ENCODE peak calls at places on chromosome 15, in seven cellular contexts. H is BJ; F is psoas muscle; S is LoVo; O is ELR; T is activated CD8-positive, alpha-beta memory T cell treated with anti-CD3 and anti-CD28 coated beads, Interleukin-2, amount 10 ng/mL, durations not matched to agents 7 days and 5 days; N is EL. L is an unnamed sample.

GRCh38 chr15:99452728-99453643 is 112.8 kb upstream of the MEF2A start:
- DNase-seq in N (peak), O (peak), F (peak), T (peak), S (no peak), H (no peak), L (no peak)

GRCh38 chr15:98123297-98123696 is 162.8 kb downstream of the ARRDC4 start:
- DNase-seq in H (peak), O (peak), S (no peak), F (no peak), N (peak), T (no peak), L (no peak)

GRCh38 chr15:80183886-80184285 is 31.1 kb downstream of the FAH start:
- DNase-seq in T (no peak), N (no peak), S (no peak), O (peak), F (no peak), H (no peak), L (no peak)

GRCh38 chr15:98684441-98684840 is 36.1 kb downstream of the IGF1R start:
- DNase-seq in O (peak), N (peak), T (no peak), H (peak), S (no peak), F (no peak), L (peak)

GRCh38 chr15:90820481-90820880 is 47.9 kb upstream of the FURIN start:
- DNase-seq in O (no peak), H (no peak), F (no peak), T (no peak), S (no peak), N (no peak), L (peak)

GRCh38 chr15:78047631-78048409 is 29.7 kb downstream of the TBC1D2B start:
- DNase-seq in F (no peak), H (no peak), T (peak), O (peak), S (no peak), N (peak), L (no peak)

GRCh38 chr15:40279437-40280141 is 3.3 kb downstream of the ANKRD63 start:
- DNase-seq in N (peak), S (peak), O (peak), H (no peak), F (peak), T (peak), L (peak)

GRCh38 chr15:81966628-81967027 is 79.2 kb downstream of the MEX3B start:
- DNase-seq in F (no peak), O (no peak), N (no peak), H (no peak), T (no peak), S (no peak), L (no peak)

GRCh38 chr15:45640610-45641009 is 5.8 kb downstream of the SQOR start:
- DNase-seq in N (peak), S (peak), T (no peak), H (peak), O (peak), F (no peak), L (peak)

GRCh38 chr15:87489902-87490301 is 766.6 kb downstream of the NTRK3 start:
- DNase-seq in N (no peak), T (no peak), O (no peak), F (no peak), H (no peak), S (no peak), L (no peak)

GRCh38 chr15:96362759-96363678 is 32.5 kb downstream of the NR2F2 start:
- DNase-seq in H (no peak), N (no peak), S (no peak), F (no peak), O (no peak), T (no peak), L (peak)

GRCh38 chr15:88900309-88900981 is 5.1 kb upstream of the HAPLN3 start:
- DNase-seq in T (no peak), S (peak), H (no peak), O (peak), F (no peak), N (peak), L (peak)

GRCh38 chr15:93617443-93617842 is 528.4 kb upstream of the RGMA start:
- DNase-seq in O (no peak), S (no peak), H (no peak), T (no peak), F (peak), N (no peak), L (no peak)

GRCh38 chr15:92158426-92158825 is 235.3 kb upstream of the ST8SIA2 start:
- DNase-seq in S (peak), H (no peak), N (no peak), O (no peak), F (no peak), T (peak), L (no peak)

GRCh38 chr15:51281368-51281967 is 56.9 kb downstream of the CYP19A1 start:
- DNase-seq in N (peak), H (no peak), O (peak), F (peak), S (peak), T (peak), L (peak)

GRCh38 chr15:68576253-68577236 is 2.2 kb upstream of the CORO2B start:
- DNase-seq in S (no peak), N (no peak), F (peak), T (no peak), H (no peak), O (no peak), L (no peak)

GRCh38 chr15:29345549-29346525 is 76.2 kb upstream of the NSMCE3 start:
- DNase-seq in F (no peak), H (no peak), S (no peak), O (no peak), N (no peak), T (no peak), L (no peak)

GRCh38 chr15:28049594-28049993 is 49.5 kb downstream of the OCA2 start:
- DNase-seq in T (no peak), N (no peak), S (no peak), O (no peak), F (no peak), H (no peak), L (no peak)

GRCh38 chr15:47473857-47474256 is 243.4 kb upstream of the SEMA6D start:
- DNase-seq in N (no peak), O (no peak), H (no peak), S (no peak), F (peak), T (no peak), L (peak)

GRCh38 chr15:35279811-35280210 is 194.7 kb upstream of the NANOGP8 start:
- DNase-seq in F (no peak), T (no peak), H (no peak), N (peak), S (no peak), O (no peak), L (no peak)

GRCh38 chr15:59687831-59688230 is 1.3 kb downstream of the BNIP2 start:
- DNase-seq in S (peak), F (no peak), H (no peak), N (peak), T (peak), O (peak), L (no peak)

GRCh38 chr15:91857772-91858171 is 4.3 kb downstream of the SLCO3A1 start:
- DNase-seq in O (no peak), T (peak), S (no peak), N (no peak), F (no peak), H (no peak), L (peak)

GRCh38 chr15:63374686-63375520 is 6.7 kb downstream of the CA12 start:
- DNase-seq in H (no peak), T (peak), O (peak), N (peak), S (no peak), F (peak), L (peak)

GRCh38 chr15:56074866-56075265 is 81.5 kb upstream of the NEDD4 start:
- DNase-seq in F (no peak), O (no peak), S (no peak), H (no peak), N (no peak), T (no peak), L (no peak)

GRCh38 chr15:52098328-52098727 is 14.2 kb downstream of the BCL2L10 start:
- DNase-seq in F (no peak), N (no peak), T (no peak), S (no peak), H (no peak), O (no peak), L (no peak)

GRCh38 chr15:62173215-62173614 is 8.1 kb upstream of the C2CD4B start:
- DNase-seq in N (peak), F (no peak), T (no peak), H (no peak), S (no peak), O (peak), L (no peak)